ENCODE peak calls at places on chromosomes 7 and 10, in eight cellular contexts. H, Z, U, F, C, X, K and V are unnamed samples.

GRCh38 chr10:127309609-127310008 is 113.2 kb upstream of the INSYN2A start:
- DNase-seq in H (no peak), Z (no peak), U (no peak), F (no peak), C (no peak), X (no peak), K (no peak), V (no peak)

GRCh38 chr10:80535671-80536360 is 1.9 kb upstream of the SH2D4B start:
- DNase-seq in H (no peak), Z (peak; percentile 90), U (no peak), F (peak; percentile 47), C (peak; percentile 82), X (peak; percentile 48), K (no peak), V (peak; percentile 87)

GRCh38 chr7:13850185-13850752 is 139.2 kb downstream of the ETV1 start:
- DNase-seq in H (no peak), Z (no peak), U (peak; percentile 97), F (peak; percentile 14), C (peak; percentile 31), X (peak; percentile 62), K (peak; percentile 99), V (no peak)

GRCh38 chr7:144941127-144941526 is 105.3 kb upstream of the TPK1 start:
- DNase-seq in H (no peak), Z (no peak), U (no peak), F (peak; percentile 9), C (no peak), X (no peak), K (no peak), V (no peak)

GRCh38 chr7:33185786-33186185 is 56.4 kb downstream of the BBS9 start:
- DNase-seq in H (no peak), Z (no peak), U (peak; percentile 70), F (peak; percentile 6), C (peak; percentile 62), X (peak; percentile 34), K (peak; percentile 62), V (peak; percentile 21)

GRCh38 chr7:41652265-41652664 is 50.6 kb downstream of the INHBA start:
- DNase-seq in H (no peak), Z (no peak), U (no peak), F (no peak), C (no peak), X (no peak), K (no peak), V (no peak)

GRCh38 chr10:6333086-6333485 is 130.4 kb downstream of the PFKFB3 start:
- DNase-seq in H (no peak), Z (no peak), U (no peak), F (no peak), C (no peak), X (no peak), K (no peak), V (no peak)

GRCh38 chr7:84529480-84530205 is 335.1 kb upstream of the SEMA3A start:
- DNase-seq in H (no peak), Z (no peak), U (peak; percentile 89), F (peak; percentile 16), C (peak; percentile 95), X (peak; percentile 47), K (peak; percentile 87), V (no peak)

GRCh38 chr7:30453859-30454258 is 24.7 kb downstream of the NOD1 start:
- DNase-seq in H (no peak), Z (peak; percentile 67), U (no peak), F (no peak), C (no peak), X (no peak), K (no peak), V (no peak)

GRCh38 chr7:25392571-25393338 is 164.5 kb upstream of the NPVF start:
- DNase-seq in H (no peak), Z (no peak), U (no peak), F (no peak), C (no peak), X (no peak), K (no peak), V (no peak)

GRCh38 chr10:93468532-93469213 is 13.5 kb downstream of the MYOF start:
- DNase-seq in H (no peak), Z (no peak), U (peak; percentile 93), F (no peak), C (peak; percentile 91), X (peak; percentile 89), K (peak; percentile 95), V (no peak)

GRCh38 chr7:70720191-70720873 is 411.6 kb upstream of the GALNT17 start:
- DNase-seq in H (no peak), Z (no peak), U (no peak), F (no peak), C (no peak), X (no peak), K (no peak), V (no peak)

GRCh38 chr7:3425087-3425486 is 124.0 kb downstream of the SDK1 start:
- DNase-seq in H (no peak), Z (no peak), U (no peak), F (no peak), C (no peak), X (no peak), K (no peak), V (no peak)

GRCh38 chr10:70063418-70064098 is 10.9 kb downstream of the MACROH2A2 start:
- DNase-seq in H (no peak), Z (no peak), U (no peak), F (no peak), C (no peak), X (no peak), K (no peak), V (no peak)

GRCh38 chr10:17217661-17218306 is 10.3 kb upstream of the VIM start:
- DNase-seq in H (no peak), Z (no peak), U (no peak), F (no peak), C (no peak), X (no peak), K (peak; percentile 76), V (no peak)

GRCh38 chr7:36287371-36288241 is 102.1 kb upstream of the ANLN start:
- DNase-seq in H (no peak), Z (no peak), U (peak; percentile 67), F (peak; percentile 44), C (peak; percentile 57), X (no peak), K (no peak), V (peak; percentile 72)

GRCh38 chr7:105345003-105345402 is 43.7 kb downstream of the SRPK2 start:
- DNase-seq in H (no peak), Z (no peak), U (no peak), F (no peak), C (no peak), X (no peak), K (no peak), V (no peak)

GRCh38 chr7:95199779-95200558 is 124.4 kb downstream of the PON1 start:
- DNase-seq in H (peak; percentile 52), Z (peak; percentile 91), U (peak; percentile 60), F (peak; percentile 53), C (peak; percentile 80), X (peak; percentile 24), K (peak; percentile 51), V (peak; percentile 2)

GRCh38 chr7:75691793-75692543 is 46.8 kb downstream of the HIP1 start:
- DNase-seq in H (no peak), Z (no peak), U (no peak), F (no peak), C (peak; percentile 38), X (no peak), K (no peak), V (no peak)

GRCh38 chr10:58048936-58049335 is 218.8 kb downstream of the IPMK start:
- DNase-seq in H (no peak), Z (no peak), U (no peak), F (no peak), C (no peak), X (no peak), K (no peak), V (no peak)

GRCh38 chr7:37128644-37129043 is 320.0 kb downstream of the ELMO1 start:
- DNase-seq in H (no peak), Z (no peak), U (no peak), F (no peak), C (no peak), X (no peak), K (no peak), V (no peak)

GRCh38 chr10:79206300-79207095 is 137.7 kb downstream of the ZMIZ1 start:
- DNase-seq in H (peak; percentile 78), Z (peak; percentile 94), U (no peak), F (no peak), C (no peak), X (no peak), K (no peak), V (no peak)

GRCh38 chr7:101625076-101625914 is 3.8 kb downstream of the MYL10 start:
- DNase-seq in H (no peak), Z (no peak), U (no peak), F (peak; percentile 23), C (no peak), X (no peak), K (peak; percentile 46), V (no peak)

GRCh38 chr10:132390455-132391371 is 6.3 kb upstream of the PWWP2B start:
- DNase-seq in H (peak; percentile 20), Z (peak; percentile 47), U (no peak), F (no peak), C (no peak), X (no peak), K (no peak), V (no peak)

GRCh38 chr10:79385804-79386531 is 38.7 kb downstream of the PPIF start:
- DNase-seq in H (peak; percentile 40), Z (peak; percentile 68), U (no peak), F (no peak), C (no peak), X (no peak), K (no peak), V (no peak)

GRCh38 chr7:128365432-128365831 is 3.9 kb upstream of the PRRT4 start:
- DNase-seq in H (no peak), Z (no peak), U (no peak), F (no peak), C (no peak), X (no peak), K (no peak), V (no peak)

GRCh38 chr7:111650456-111650999 is 88.2 kb upstream of the IMMP2L start:
- DNase-seq in H (no peak), Z (no peak), U (peak; percentile 86), F (no peak), C (peak; percentile 88), X (no peak), K (peak; percentile 51), V (no peak)

GRCh38 chr10:97517778-97518561 is 19.2 kb downstream of the UBTD1 start:
- DNase-seq in H (peak; percentile 28), Z (peak; percentile 84), U (peak; percentile 84), F (no peak), C (no peak), X (peak; percentile 27), K (no peak), V (no peak)

GRCh38 chr10:60979667-60980104 is 35.7 kb upstream of the RHOBTB1 start:
- DNase-seq in H (no peak), Z (no peak), U (no peak), F (no peak), C (no peak), X (no peak), K (no peak), V (no peak)

GRCh38 chr10:3873728-3874461 is 88.9 kb upstream of the KLF6 start:
- DNase-seq in H (no peak), Z (no peak), U (no peak), F (peak; percentile 19), C (peak; percentile 86), X (peak; percentile 51), K (peak; percentile 72), V (peak; percentile 83)

GRCh38 chr10:50593523-50593922 is 30.2 kb downstream of the SGMS1 start:
- DNase-seq in H (no peak), Z (no peak), U (no peak), F (no peak), C (no peak), X (no peak), K (peak; percentile 79), V (no peak)

GRCh38 chr10:80136134-80136571 is 3.6 kb downstream of the PLAC9 start:
- DNase-seq in H (no peak), Z (no peak), U (peak; percentile 15), F (no peak), C (no peak), X (no peak), K (peak; percentile 60), V (no peak)